ENCODE peak calls at places on chromosomes 1 and 21, in ten cellular contexts. S is activated CD8-positive, alpha-beta memory T cell treated with anti-CD3 and anti-CD28 coated beads, Interleukin-2, amount 10 ng/mL, durations not matched to agents 7 days and 5 days; J is right cardiac atrium; E is adipocyte; F is GM23248; W is H7; T is osteocyte; H is H1; Y is MV-4-11; K is T-helper 2 cell. O is an unnamed sample.

GRCh38 chr1:213244664-213245091 is 193.6 kb downstream of the RPS6KC1 start:
- DNase-seq in E (peak), J (no peak), K (no peak), W (peak), F (peak), H (no peak), Y (peak), S (no peak), T (no peak), O (peak)

GRCh38 chr1:167708940-167709389 is 12.8 kb upstream of the MPZL1 start:
- DNase-seq in H (no peak), Y (peak), W (no peak), S (no peak), T (no peak), F (no peak), E (no peak), K (no peak), J (no peak), O (no peak)

GRCh38 chr21:43266534-43266933 is 97.7 kb downstream of the CRYAA start:
- DNase-seq in E (peak), H (no peak), J (peak), F (peak), W (no peak), K (no peak), S (no peak), T (no peak), Y (no peak), O (no peak)

GRCh38 chr1:212528501-212528900 is 80.1 kb upstream of the ATF3 start:
- DNase-seq in E (no peak), K (no peak), Y (no peak), J (no peak), W (no peak), S (no peak), H (no peak), T (no peak), F (peak), O (no peak)

GRCh38 chr1:234603221-234604204 is 6.5 kb downstream of the IRF2BP2 start:
- DNase-seq in K (no peak), S (no peak), Y (peak), E (peak), H (no peak), W (no peak), J (no peak), F (peak), T (no peak), O (no peak)

GRCh38 chr1:101388904-101389546 is 152.2 kb downstream of the S1PR1 start:
- DNase-seq in W (no peak), E (no peak), H (no peak), T (no peak), Y (peak), J (no peak), S (peak), K (no peak), F (peak), O (no peak)

GRCh38 chr1:53311104-53311908 is 16.6 kb downstream of the LRP8 start:
- DNase-seq in Y (no peak), K (no peak), T (no peak), F (no peak), J (no peak), W (no peak), S (no peak), E (no peak), H (no peak), O (no peak)

GRCh38 chr1:42913426-42914091 is 45.1 kb downstream of the SLC2A1 start:
- DNase-seq in S (peak), Y (peak), W (peak), T (no peak), F (peak), H (peak), J (no peak), K (peak), E (peak), O (peak)

GRCh38 chr1:226479432-226479831 is 69.1 kb upstream of the STUM start:
- DNase-seq in E (no peak), Y (no peak), J (no peak), T (no peak), F (no peak), H (no peak), S (no peak), W (no peak), K (no peak), O (no peak)

GRCh38 chr1:238485062-238485905 is 594.6 kb upstream of the ZP4 start:
- DNase-seq in J (no peak), Y (peak), S (no peak), E (peak), F (peak), W (no peak), K (no peak), H (no peak), T (no peak), O (no peak)

GRCh38 chr1:53766766-53767409 is 27.9 kb upstream of the GLIS1 start:
- DNase-seq in S (no peak), W (no peak), T (no peak), F (peak), K (no peak), H (no peak), Y (no peak), J (no peak), E (peak), O (no peak)

GRCh38 chr1:16981269-16981849 is 939 bp upstream of the MFAP2 start:
- DNase-seq in S (no peak), J (no peak), H (no peak), W (peak), F (peak), E (peak), K (no peak), Y (no peak), T (no peak), O (no peak)

GRCh38 chr1:234114648-234115307 is 210.3 kb downstream of the SLC35F3 start:
- DNase-seq in T (no peak), W (peak), Y (peak), F (peak), K (no peak), H (no peak), E (peak), J (no peak), S (peak), O (peak)

GRCh38 chr1:198437352-198437751 is 103.1 kb downstream of the ATP6V1G3 start:
- DNase-seq in J (no peak), F (peak), E (peak), Y (no peak), H (no peak), T (no peak), S (no peak), K (no peak), W (no peak), O (no peak)

GRCh38 chr1:48338257-48338656 is 115.7 kb downstream of the SLC5A9 start:
- DNase-seq in K (no peak), S (no peak), T (no peak), W (no peak), J (no peak), H (no peak), E (no peak), F (no peak), Y (no peak), O (no peak)